ENCODE peak calls at places on chromosomes 16 and 17, in eight cellular contexts. U is GM23338, K is OCI-LY7, S is hepatocyte, Q is PC-3, A is HCT116, D is neural progenitor cell, G is SK-N-SH. H is an unnamed sample. For H3K36me3, the result is how much of the 10 kb centered on the place peaks cover.

GRCh38 chr16:59573528-59574271 is 839.6 kb upstream of the GOT2 start:
- DNase-seq in Q (peak), S (no peak), K (no peak), A (no peak), D (no peak), G (no peak), U (no peak), H (no peak)

GRCh38 chr17:67294451-67295199 is 49.6 kb upstream of the HELZ start:
- DNase-seq in D (no peak), K (no peak), A (no peak), Q (no peak), G (no peak), U (no peak), S (no peak), H (no peak)

GRCh38 chr17:596763-597644 is 117.6 kb downstream of the VPS53 start:
- DNase-seq in S (no peak), Q (peak), D (no peak), K (no peak), G (peak), U (no peak), A (peak), H (no peak)

GRCh38 chr16:57906385-57907316 is 64.3 kb downstream of the CNGB1 start:
- DNase-seq in G (no peak), Q (no peak), A (no peak), K (peak), S (no peak), D (peak), U (peak), H (no peak)

GRCh38 chr17:59899099-59899498 is 6.2 kb downstream of the RPS6KB1 start:
- DNase-seq in G (no peak), D (no peak), U (no peak), S (no peak), Q (no peak), A (no peak), K (no peak), H (no peak)

GRCh38 chr16:77364770-77365169 is 70.1 kb downstream of the ADAMTS18 start:
- DNase-seq in D (no peak), K (no peak), G (no peak), Q (no peak), A (no peak), U (no peak), S (no peak), H (no peak)

GRCh38 chr16:397135-397661 is at the start of gene NME4:
- DNase-seq in D (peak), S (peak), K (peak), Q (peak), G (peak), A (no peak), U (peak), H (peak)

GRCh38 chr17:45703348-45703747 is 80.8 kb upstream of the CRHR1 start:
- DNase-seq in U (no peak), Q (peak), G (no peak), S (no peak), K (no peak), A (no peak), D (no peak), H (no peak)

GRCh38 chr16:8878523-8878911 is 3.6 kb upstream of the LITAFD start:
- DNase-seq in D (no peak), G (no peak), K (no peak), U (peak), A (no peak), Q (peak), S (peak), H (no peak)

GRCh38 chr16:78817442-78817829 is 718.0 kb downstream of the WWOX start:
- DNase-seq in Q (no peak), G (no peak), K (no peak), S (no peak), A (no peak), U (no peak), D (no peak), H (no peak)

GRCh38 chr16:10738231-10739077 is 5.2 kb upstream of the NUBP1 start:
- DNase-seq in G (no peak), K (peak), S (peak), D (no peak), Q (peak), U (peak), A (peak), H (peak)

GRCh38 chr16:29745853-29746345 is at the start of gene C16orf54:
- DNase-seq in A (no peak), D (no peak), U (peak), S (no peak), K (no peak), Q (no peak), G (no peak), H (peak)

GRCh38 chr16:57041182-57042156 is 50.9 kb upstream of the CPNE2 start:
- DNase-seq in Q (no peak), D (no peak), K (peak), G (no peak), U (no peak), S (no peak), A (no peak), H (peak)

GRCh38 chr17:67196422-67196821 is 48.6 kb downstream of the HELZ start:
- DNase-seq in A (no peak), U (no peak), G (no peak), Q (no peak), D (no peak), K (no peak), S (no peak), H (no peak)

GRCh38 chr17:41535764-41536481 is 7.8 kb upstream of the KRT19 start:
- DNase-seq in K (no peak), S (peak), A (no peak), U (no peak), Q (peak), G (no peak), D (no peak), H (no peak)

GRCh38 chr17:27609606-27610303 is 21.2 kb upstream of the LGALS9 start:
- DNase-seq in D (peak), G (peak), Q (peak), K (peak), A (no peak), S (peak), U (peak), H (no peak)

GRCh38 chr16:67256701-67257230 is 8.0 kb downstream of the SLC9A5 start:
- DNase-seq in A (no peak), Q (no peak), G (no peak), S (no peak), K (no peak), D (no peak), U (no peak), H (no peak)

GRCh38 chr17:31527606-31528005 is 136.1 kb downstream of the RAB11FIP4 start:
- DNase-seq in K (no peak), S (no peak), Q (no peak), G (no peak), A (no peak), D (no peak), U (no peak), H (no peak)

GRCh38 chr17:31524926-31525800 is 133.7 kb downstream of the RAB11FIP4 start:
- DNase-seq in U (peak), S (peak), K (peak), G (peak), D (peak), A (peak), Q (peak), H (peak)

GRCh38 chr17:31523862-31524730 is 132.6 kb downstream of the RAB11FIP4 start:
- DNase-seq in G (no peak), S (no peak), U (no peak), D (no peak), Q (no peak), K (no peak), A (no peak), H (no peak)

GRCh38 chr17:31528291-31528874 is 136.9 kb downstream of the RAB11FIP4 start:
- DNase-seq in U (no peak), K (no peak), D (no peak), G (no peak), A (no peak), Q (no peak), S (no peak), H (no peak)

DNA sequence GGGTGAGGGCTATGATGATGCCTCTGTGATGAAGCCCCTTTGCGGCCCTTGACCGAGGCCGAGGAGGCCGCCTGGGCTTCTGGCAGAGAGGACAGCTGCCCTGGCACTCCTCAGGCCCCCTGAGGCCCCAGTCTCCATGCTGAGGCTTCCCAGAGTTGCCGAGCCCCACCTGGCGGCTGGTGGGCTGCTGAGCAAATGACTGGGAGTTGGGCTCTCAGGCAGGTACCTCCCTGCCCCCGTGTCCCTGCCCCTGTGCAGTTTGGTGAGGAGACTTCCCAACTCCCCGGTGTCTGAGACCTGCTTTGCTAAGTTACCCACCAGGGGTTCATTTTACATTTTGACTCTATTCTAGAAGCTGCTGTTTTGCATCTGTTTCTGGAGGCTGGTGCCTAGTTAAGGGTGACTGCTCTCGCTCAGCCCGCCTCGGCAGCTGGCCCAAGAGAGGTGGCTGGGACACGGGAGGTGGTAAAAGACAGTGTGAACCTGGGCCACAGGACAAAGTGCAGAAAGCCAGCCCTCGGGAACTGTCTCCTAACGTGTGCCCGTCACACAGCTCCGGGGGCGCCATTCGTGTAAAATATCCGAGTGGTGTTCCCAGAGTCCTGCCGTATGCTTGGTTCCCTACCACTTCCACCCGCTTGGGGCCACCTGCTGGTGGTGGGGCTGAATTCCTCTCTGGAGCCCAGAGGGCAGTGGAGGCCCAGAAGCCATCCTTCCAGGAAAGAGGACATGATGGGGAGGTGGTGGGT is 134.5 kb downstream of the RAB11FIP4 start:
- DNase-seq in S (no peak), G (peak), D (peak), U (peak), Q (peak), A (no peak), K (peak), H (no peak)
- TF ChIP-seq CTCF in S (peak), G (peak), D (peak), U (peak), Q (peak), A (peak), K (peak), H (no peak)

GRCh38 chr17:77218902-77219301 is 78.1 kb downstream of the SEC14L1 start:
- DNase-seq in G (no peak), K (no peak), D (no peak), U (no peak), Q (no peak), A (no peak), S (no peak), H (no peak)
- H3K36me3 ChIP-seq in G (under half), K (half or more), D (under half), U (under half), Q (under half), A (under half), S (under half), H (under half)

DNA sequence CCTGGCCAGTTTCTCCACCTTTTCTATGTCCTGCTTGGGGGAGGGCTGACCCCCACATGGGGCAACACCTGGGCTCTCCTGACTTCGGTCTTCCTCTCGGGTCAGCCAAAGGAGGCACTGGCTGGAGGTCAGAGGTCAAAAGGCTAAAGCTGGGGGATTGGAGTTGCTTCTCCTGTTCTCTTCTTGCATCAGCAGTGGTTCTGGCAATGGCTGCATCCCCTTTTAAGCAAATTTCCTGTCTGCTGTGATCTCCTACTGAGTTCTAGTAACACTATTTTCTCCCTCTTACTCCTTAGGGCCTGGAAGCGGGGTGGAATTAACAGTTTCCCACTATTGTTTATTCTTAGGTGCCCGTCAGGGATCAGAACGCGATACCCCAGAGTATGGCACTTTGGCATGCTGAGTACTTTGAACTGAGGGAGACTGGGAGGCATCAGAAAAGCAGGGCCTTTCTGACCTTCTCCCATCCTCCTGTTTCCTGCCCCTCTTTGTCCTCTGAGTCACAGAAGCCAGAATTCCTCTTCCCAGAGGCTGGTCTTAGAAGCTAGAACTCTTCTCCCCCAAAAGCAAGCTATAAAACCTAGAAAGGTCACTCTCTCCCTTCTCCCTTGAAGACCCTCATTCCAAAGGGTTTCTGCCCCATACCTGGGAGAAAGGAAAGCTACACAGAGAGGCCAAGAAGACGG is 268.2 kb downstream of the STX8 start:
- DNase-seq in Q (no peak), K (no peak), S (no peak), D (peak), A (no peak), U (no peak), G (no peak), H (no peak)
- TF ChIP-seq EZH2phosphoT487 in Q (no peak), K (no peak), S (no peak), D (no peak), A (no peak), U (no peak), G (no peak), H (no peak)

GRCh38 chr16:84860383-84860782 is 40.6 kb downstream of the CRISPLD2 start:
- DNase-seq in D (no peak), Q (no peak), S (no peak), G (no peak), U (no peak), K (no peak), A (no peak), H (no peak)

GRCh38 chr16:84862804-84863484 is 43.2 kb downstream of the CRISPLD2 start:
- DNase-seq in S (no peak), K (no peak), Q (no peak), U (no peak), D (no peak), G (no peak), A (no peak), H (no peak)

GRCh38 chr16:84863485-84863814 is 43.7 kb downstream of the CRISPLD2 start:
- DNase-seq in K (no peak), Q (no peak), G (no peak), D (no peak), A (no peak), U (no peak), S (no peak), H (no peak)

GRCh38 chr16:84859681-84860080 is 39.9 kb downstream of the CRISPLD2 start:
- DNase-seq in Q (no peak), S (no peak), U (no peak), D (no peak), A (no peak), K (no peak), G (no peak), H (no peak)

GRCh38 chr16:84861671-84862070 is 41.9 kb downstream of the CRISPLD2 start:
- DNase-seq in K (no peak), Q (no peak), G (no peak), S (no peak), A (no peak), D (no peak), U (no peak), H (no peak)
- TF ChIP-seq CTCF in K (no peak), Q (no peak), G (no peak), S (no peak), A (no peak), D (no peak), U (no peak), H (no peak)

DNA sequence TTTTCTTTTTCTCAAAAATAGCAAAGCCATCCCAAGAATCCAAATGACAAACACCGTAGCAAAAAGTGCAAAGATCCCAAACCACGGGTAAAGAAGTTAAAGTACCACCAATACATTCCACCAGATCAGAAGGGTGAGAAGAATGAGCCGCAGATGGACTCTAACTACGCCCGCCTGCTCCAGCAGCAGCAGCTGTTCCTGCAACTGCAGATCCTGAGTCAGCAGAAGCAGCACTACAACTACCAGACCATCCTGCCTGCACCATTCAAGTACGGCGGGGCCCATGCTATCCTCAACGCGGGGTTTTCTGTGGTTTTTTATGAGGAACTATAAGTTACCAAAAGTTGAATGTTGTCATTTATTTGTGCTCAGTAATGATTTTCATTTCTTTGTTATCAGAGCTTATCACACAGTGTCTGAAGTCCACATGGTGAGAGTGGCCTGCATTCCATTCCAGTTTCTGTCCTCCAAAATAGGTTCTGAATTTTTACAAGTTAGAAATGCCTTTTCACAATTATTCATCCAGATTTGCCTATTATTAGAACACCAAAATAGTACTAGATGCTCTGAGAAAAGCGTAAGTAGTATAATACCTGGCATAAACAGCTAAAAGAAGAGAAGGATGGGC is 169.2 kb downstream of the MRTFB start:
- DNase-seq in Q (no peak), U (no peak), D (no peak), G (no peak), A (no peak), K (no peak), S (peak), H (no peak)
- H3K36me3 ChIP-seq in Q (under half), U (under half), D (under half), G (under half), A (under half), K (under half), S (under half), H (under half)

GRCh38 chr17:50139950-50140885 is 10.3 kb upstream of the SAMD14 start:
- DNase-seq in U (peak), A (peak), Q (peak), S (peak), D (peak), G (peak), K (peak), H (peak)

GRCh38 chr17:50141026-50141749 is 9.3 kb downstream of the PPP1R9B start:
- DNase-seq in U (no peak), A (no peak), K (no peak), D (no peak), Q (no peak), S (no peak), G (no peak), H (no peak)

GRCh38 chr17:50137050-50137449 is 7.1 kb upstream of the SAMD14 start:
- DNase-seq in S (no peak), G (no peak), A (no peak), U (no peak), K (no peak), Q (no peak), D (no peak), H (no peak)

GRCh38 chr17:50141750-50142119 is 8.7 kb downstream of the PPP1R9B start:
- DNase-seq in S (no peak), K (no peak), A (no peak), Q (no peak), D (no peak), G (no peak), U (no peak), H (no peak)

GRCh38 chr17:50139185-50139783 is 9.3 kb upstream of the SAMD14 start:
- DNase-seq in D (no peak), Q (no peak), G (no peak), A (no peak), U (no peak), K (no peak), S (no peak), H (no peak)
- TF ChIP-seq EZH2phosphoT487 in D (no peak), Q (no peak), G (no peak), A (no peak), U (no peak), K (no peak), S (no peak), H (no peak)

DNA sequence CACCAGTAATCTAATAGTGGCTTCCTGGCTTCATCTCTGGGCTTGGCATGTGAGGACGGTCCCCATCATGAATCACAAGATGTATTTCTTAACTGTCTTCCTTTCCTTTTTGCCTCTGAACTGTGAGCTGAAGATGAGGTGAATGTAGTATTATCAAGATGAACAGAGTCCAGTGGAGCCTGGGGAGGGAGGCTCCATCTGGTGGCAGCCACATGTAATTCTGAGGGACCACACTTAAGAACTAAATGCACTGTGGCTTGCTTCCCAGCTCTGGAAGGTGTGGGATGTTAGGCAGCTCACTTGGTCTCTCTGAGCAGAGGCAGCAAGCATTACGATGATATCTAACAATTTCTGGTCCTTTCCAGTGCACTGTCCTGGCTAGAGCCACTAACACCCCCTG is 354.9 kb upstream of the ASIC2 start:
- DNase-seq in D (peak), G (peak), Q (no peak), A (no peak), S (peak), K (peak), U (peak), H (peak)
- TF ChIP-seq CTCF in D (peak), G (peak), Q (peak), A (no peak), S (peak), K (peak), U (peak), H (peak)

H was measured in MM.1S.